ENCODE peak calls at places on chromosomes 12 and 14, in seven cellular contexts. P is AG10803; F is CD4-positive, alpha-beta T cell; X is PC-3; V is hepatocyte; Y is endodermal cell; H is dorsolateral prefrontal cortex. G is an unnamed sample.

GRCh38 chr12:19530631-19531020 is 91.3 kb downstream of the AEBP2 start:
- DNase-seq in V (no peak), X (no peak), Y (no peak), P (peak), H (no peak), F (no peak), G (no peak)

GRCh38 chr12:121512561-121512960 is 68.3 kb downstream of the KDM2B start:
- DNase-seq in P (no peak), F (no peak), H (no peak), X (no peak), Y (no peak), V (no peak), G (no peak)

GRCh38 chr14:37493606-37494005 is 101.4 kb downstream of the FOXA1 start:
- DNase-seq in P (no peak), F (no peak), Y (no peak), H (no peak), X (no peak), V (no peak), G (no peak)

GRCh38 chr12:106070147-106070546 is 68.6 kb downstream of the NUAK1 start:
- DNase-seq in H (no peak), Y (peak), X (no peak), P (no peak), V (no peak), F (no peak), G (no peak)

GRCh38 chr14:24789277-24789832 is 155.4 kb upstream of the GZMB start:
- DNase-seq in V (peak), X (no peak), P (no peak), Y (no peak), F (no peak), H (no peak), G (no peak)

GRCh38 chr12:107912421-107913004 is 138.0 kb downstream of the ASCL4 start:
- DNase-seq in V (peak), H (no peak), P (peak), Y (peak), F (peak), X (peak), G (peak)

GRCh38 chr14:33634631-33635030 is 316.2 kb downstream of the EGLN3 start:
- DNase-seq in Y (no peak), P (peak), F (no peak), V (no peak), H (no peak), X (peak), G (no peak)

GRCh38 chr12:132315951-132316350 is 13.4 kb downstream of the GALNT9 start:
- DNase-seq in Y (no peak), X (no peak), P (no peak), V (no peak), F (no peak), H (no peak), G (no peak)

GRCh38 chr14:94989417-94989816 is 167.9 kb downstream of the DICER1 start:
- DNase-seq in F (no peak), Y (no peak), P (no peak), H (no peak), V (no peak), X (no peak), G (no peak)

GRCh38 chr12:113906411-113907200 is 59.5 kb downstream of the RBM19 start:
- DNase-seq in V (no peak), X (no peak), F (no peak), Y (no peak), H (no peak), P (no peak), G (no peak)

GRCh38 chr14:60721331-60722162 is 2.6 kb downstream of the SIX4 start:
- DNase-seq in X (peak), H (no peak), P (peak), F (peak), V (peak), Y (peak), G (peak)

GRCh38 chr12:71438670-71439361 is 782 bp upstream of the LGR5 start:
- DNase-seq in F (no peak), V (peak), H (no peak), Y (peak), P (no peak), X (peak), G (no peak)

GRCh38 chr12:7879246-7879645 is 6.5 kb upstream of the SLC2A14 start:
- DNase-seq in F (no peak), V (no peak), H (no peak), P (no peak), Y (no peak), X (no peak), G (no peak)

GRCh38 chr14:20247651-20248246 is 8.7 kb downstream of the OR11H4 start:
- DNase-seq in X (peak), V (no peak), F (no peak), P (no peak), H (no peak), Y (no peak), G (no peak)

GRCh38 chr14:21240417-21240816 is 28.8 kb downstream of the HNRNPC start:
- DNase-seq in H (no peak), Y (no peak), X (no peak), F (no peak), V (no peak), P (no peak), G (no peak)

GRCh38 chr12:95970905-95971304 is 25.2 kb downstream of the HAL start:
- DNase-seq in F (no peak), H (no peak), V (no peak), X (no peak), Y (peak), P (no peak), G (no peak)

GRCh38 chr12:95976416-95976832 is 19.7 kb downstream of the HAL start:
- DNase-seq in Y (no peak), F (no peak), V (no peak), X (peak), P (peak), H (no peak), G (no peak)

GRCh38 chr12:95972832-95973465 is 23.2 kb downstream of the HAL start:
- DNase-seq in P (no peak), X (no peak), V (peak), H (no peak), F (no peak), Y (no peak), G (no peak)

GRCh38 chr12:95975491-95975890 is 20.7 kb downstream of the HAL start:
- DNase-seq in F (no peak), V (no peak), H (no peak), P (no peak), Y (no peak), X (no peak), G (no peak)

DNA sequence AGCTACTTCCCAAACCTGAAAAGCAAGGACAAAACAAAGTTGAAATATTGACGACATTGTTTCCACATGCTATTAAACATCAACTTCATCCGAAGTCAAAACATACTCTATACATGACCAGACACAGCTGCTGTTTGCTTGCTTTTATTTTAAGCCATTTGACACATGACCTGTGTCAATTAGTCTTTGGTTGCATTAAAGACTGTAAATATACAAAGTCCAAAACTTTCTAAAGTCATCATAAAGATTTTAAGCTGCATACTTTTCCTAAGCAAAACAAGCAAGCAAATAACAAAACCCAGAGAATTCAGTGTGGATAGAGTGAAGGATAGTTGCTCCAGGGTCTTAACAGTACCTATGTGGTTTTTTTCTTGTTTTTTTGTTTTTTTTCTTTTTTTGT is 21.8 kb downstream of the HAL start:
- DNase-seq in V (no peak), Y (no peak), F (no peak), X (no peak), P (no peak), H (no peak), G (no peak)
- TF ChIP-seq CTCF in V (no peak), Y (no peak), F (no peak), X (no peak), P (no peak), H (no peak), G (no peak)

DNA sequence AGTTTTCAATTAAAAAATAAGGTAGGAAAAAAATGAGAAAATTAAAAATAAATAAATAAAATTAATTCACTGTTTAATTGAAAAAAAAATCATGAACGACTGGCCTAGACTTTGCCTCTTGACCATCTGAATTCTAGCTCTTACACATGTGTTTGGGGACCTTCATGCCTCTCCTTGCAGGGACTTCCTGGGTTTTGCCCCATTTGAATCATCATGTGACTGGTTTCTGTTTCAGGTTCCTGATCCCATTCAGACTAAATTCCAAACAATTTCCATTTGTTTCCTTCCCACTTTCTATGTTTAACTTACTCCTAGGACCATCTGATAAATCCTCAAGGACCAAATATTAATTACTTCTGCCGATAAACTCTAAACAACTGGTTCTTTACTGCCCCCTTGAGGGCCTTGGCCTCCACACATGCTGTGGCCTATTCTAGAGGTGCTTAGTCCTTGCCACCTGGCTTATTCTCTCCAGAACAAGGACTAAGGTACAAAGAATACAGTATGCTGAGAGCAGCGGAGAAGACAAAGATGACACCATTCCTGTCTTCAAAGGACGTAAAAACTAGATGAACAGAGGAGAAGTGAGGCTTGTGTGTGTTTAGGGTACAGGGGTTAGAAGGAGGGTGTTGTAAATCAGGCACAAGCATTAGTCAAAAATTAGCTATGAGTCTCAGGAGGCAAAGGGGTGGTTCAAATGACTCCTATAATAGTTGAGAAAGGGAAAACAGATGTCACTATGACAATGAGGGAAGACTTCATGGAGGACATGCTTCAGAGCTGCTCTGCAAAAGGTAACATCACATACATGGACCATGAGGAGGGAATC is 125.8 kb upstream of the AVPR1A start:
- DNase-seq in F (no peak), X (peak), P (peak), H (no peak), V (peak), Y (peak), G (peak)
- TF ChIP-seq CTCF in F (no peak), X (peak), P (peak), H (peak), V (peak), Y (peak), G (peak)

GRCh38 chr12:109839444-109839843 is 6.2 kb upstream of the TRPV4 start:
- DNase-seq in X (no peak), Y (no peak), H (no peak), V (no peak), F (no peak), P (no peak), G (no peak)

GRCh38 chr12:109842021-109842420 is 8.8 kb upstream of the TRPV4 start:
- DNase-seq in P (no peak), F (no peak), V (no peak), Y (peak), H (no peak), X (no peak), G (no peak)

GRCh38 chr12:109844091-109844490 is 10.9 kb upstream of the TRPV4 start:
- DNase-seq in P (peak), H (no peak), F (no peak), X (no peak), V (no peak), Y (no peak), G (no peak)

GRCh38 chr12:109840349-109841073 is 7.3 kb upstream of the TRPV4 start:
- DNase-seq in V (no peak), X (peak), P (no peak), Y (peak), F (no peak), H (no peak), G (no peak)

GRCh38 chr12:109841356-109841755 is 8.2 kb upstream of the TRPV4 start:
- DNase-seq in H (no peak), X (no peak), V (no peak), F (no peak), P (no peak), Y (peak), G (no peak)
- TF ChIP-seq CTCF in H (no peak), X (no peak), V (no peak), F (no peak), P (no peak), Y (peak), G (peak)

GRCh38 chr14:75540479-75540851 is 18.2 kb downstream of the BATF start:
- DNase-seq in H (no peak), P (no peak), Y (no peak), F (no peak), X (no peak), V (no peak), G (no peak)
- TF ChIP-seq CTCF in H (no peak), P (no peak), Y (no peak), F (no peak), X (no peak), V (no peak), G (no peak)

DNA sequence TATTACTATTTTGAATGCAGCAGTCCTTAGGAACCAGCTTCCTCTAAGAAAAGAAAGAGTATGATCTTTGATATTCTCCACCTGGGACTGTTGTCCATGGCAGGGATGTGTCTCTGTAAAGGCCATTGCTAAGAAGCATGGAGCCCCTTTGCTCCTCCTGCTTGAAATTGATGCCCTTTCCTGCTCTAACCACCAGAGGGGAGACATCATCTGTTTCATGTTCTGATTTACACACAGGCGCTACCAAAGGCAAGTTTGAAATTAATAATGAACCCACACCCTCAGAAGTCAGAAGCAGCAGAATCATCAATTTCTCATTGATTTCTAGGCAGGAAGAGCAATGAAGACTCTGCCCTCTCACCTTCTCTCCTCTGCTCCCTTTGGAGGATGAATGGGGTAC is 253.8 kb downstream of the RMST start:
- DNase-seq in V (peak), H (no peak), X (peak), F (no peak), Y (peak), P (no peak), G (no peak)
- TF ChIP-seq CTCF in V (peak), H (no peak), X (peak), F (no peak), Y (peak), P (peak), G (peak)

GRCh38 chr14:97251423-97252155 is 454.4 kb downstream of the VRK1 start:
- DNase-seq in V (no peak), H (no peak), Y (peak), P (no peak), F (no peak), X (peak), G (no peak)
- TF ChIP-seq CTCF in V (no peak), H (no peak), Y (peak), P (no peak), F (no peak), X (peak), G (no peak)